ENCODE peak calls at places on chromosome 16, in eight cellular contexts. V, H, Y, M, Q, T, G and D are unnamed samples.

GRCh38 chr16:96935-97381 is 18.9 kb downstream of the MPG start:
- DNase-seq in V (peak), H (peak), Y (peak), M (peak), Q (peak), T (peak), G (peak), D (peak)

GRCh38 chr16:72743011-72743761 is 304.7 kb downstream of the ZFHX3 start:
- DNase-seq in V (no peak), H (no peak), Y (no peak), M (no peak), Q (no peak), T (no peak), G (no peak), D (no peak)

GRCh38 chr16:1823821-1824220 is 2.8 kb downstream of the HAGH start:
- DNase-seq in V (peak), H (peak), Y (peak), M (no peak), Q (peak), T (peak), G (no peak), D (no peak)

GRCh38 chr16:67199011-67199807 is at the start of gene ELMO3:
- DNase-seq in V (no peak), H (peak), Y (peak), M (peak), Q (no peak), T (peak), G (no peak), D (no peak)

GRCh38 chr16:63983401-63983800 is 1138.5 kb downstream of the CDH11 start:
- DNase-seq in V (no peak), H (no peak), Y (no peak), M (no peak), Q (no peak), T (peak), G (no peak), D (no peak)

GRCh38 chr16:84505249-84506156 is 1.0 kb upstream of the MEAK7 start:
- DNase-seq in V (no peak), H (no peak), Y (no peak), M (no peak), Q (no peak), T (no peak), G (no peak), D (no peak)

GRCh38 chr16:8832383-8833100 is 34.9 kb downstream of the PMM2 start:
- DNase-seq in V (no peak), H (no peak), Y (no peak), M (no peak), Q (no peak), T (no peak), G (no peak), D (no peak)

GRCh38 chr16:51508813-51509212 is 357.7 kb upstream of the SALL1 start:
- DNase-seq in V (peak), H (no peak), Y (no peak), M (no peak), Q (no peak), T (no peak), G (no peak), D (no peak)

GRCh38 chr16:48616571-48616970 is 6.6 kb upstream of the N4BP1 start:
- DNase-seq in V (no peak), H (peak), Y (no peak), M (no peak), Q (no peak), T (no peak), G (no peak), D (no peak)

GRCh38 chr16:82425661-82426060 is 201.1 kb upstream of the CDH13 start:
- DNase-seq in V (no peak), H (no peak), Y (no peak), M (no peak), Q (no peak), T (peak), G (no peak), D (no peak)

GRCh38 chr16:17801024-17801423 is 330.3 kb upstream of the XYLT1 start:
- DNase-seq in V (peak), H (no peak), Y (no peak), M (no peak), Q (no peak), T (no peak), G (no peak), D (no peak)

GRCh38 chr16:27870116-27870798 is 193.3 kb downstream of the GSG1L start:
- DNase-seq in V (no peak), H (no peak), Y (no peak), M (no peak), Q (no peak), T (no peak), G (no peak), D (no peak)

GRCh38 chr16:82782715-82783251 is 156.0 kb downstream of the CDH13 start:
- DNase-seq in V (peak), H (no peak), Y (peak), M (peak), Q (no peak), T (no peak), G (no peak), D (no peak)

GRCh38 chr16:50246299-50247122 is 19.8 kb upstream of the ADCY7 start:
- DNase-seq in V (no peak), H (no peak), Y (no peak), M (no peak), Q (no peak), T (no peak), G (peak), D (no peak)

GRCh38 chr16:49586466-49586865 is 212.9 kb downstream of the C16orf78 start:
- DNase-seq in V (no peak), H (no peak), Y (no peak), M (no peak), Q (no peak), T (no peak), G (no peak), D (no peak)

GRCh38 chr16:1457489-1458245 is 13.3 kb upstream of the CCDC154 start:
- DNase-seq in V (no peak), H (no peak), Y (no peak), M (no peak), Q (no peak), T (no peak), G (no peak), D (no peak)

GRCh38 chr16:64627288-64627687 is 494.6 kb downstream of the CDH11 start:
- DNase-seq in V (no peak), H (no peak), Y (peak), M (no peak), Q (no peak), T (no peak), G (no peak), D (no peak)

GRCh38 chr16:2469399-2470233 is 1.5 kb upstream of the NTN3 start:
- DNase-seq in V (no peak), H (no peak), Y (no peak), M (no peak), Q (no peak), T (no peak), G (no peak), D (no peak)

GRCh38 chr16:54283735-54284318 is 2.8 kb downstream of the IRX3 start:
- DNase-seq in V (peak), H (no peak), Y (no peak), M (no peak), Q (no peak), T (peak), G (no peak), D (no peak)

GRCh38 chr16:78768723-78769122 is 669.3 kb downstream of the WWOX start:
- DNase-seq in V (no peak), H (no peak), Y (no peak), M (no peak), Q (no peak), T (no peak), G (no peak), D (no peak)

GRCh38 chr16:87317766-87318121 is 552 bp upstream of the C16orf95 start:
- DNase-seq in V (peak), H (peak), Y (no peak), M (peak), Q (no peak), T (peak), G (no peak), D (no peak)

GRCh38 chr16:27449434-27450188 is 47.6 kb downstream of the IL21R start:
- DNase-seq in V (no peak), H (peak), Y (no peak), M (peak), Q (peak), T (no peak), G (peak), D (no peak)

GRCh38 chr16:7316266-7316888 is 16.3 kb upstream of the RBFOX1 start:
- DNase-seq in V (no peak), H (no peak), Y (no peak), M (no peak), Q (no peak), T (no peak), G (no peak), D (no peak)

GRCh38 chr16:7317982-7318381 is 14.7 kb upstream of the RBFOX1 start:
- DNase-seq in V (no peak), H (no peak), Y (no peak), M (no peak), Q (no peak), T (no peak), G (no peak), D (no peak)

GRCh38 chr16:7318661-7319060 is 14.0 kb upstream of the RBFOX1 start:
- DNase-seq in V (no peak), H (no peak), Y (no peak), M (no peak), Q (no peak), T (no peak), G (no peak), D (no peak)

GRCh38 chr16:7315813-7316212 is 16.8 kb upstream of the RBFOX1 start:
- DNase-seq in V (no peak), H (no peak), Y (no peak), M (no peak), Q (no peak), T (no peak), G (no peak), D (no peak)

GRCh38 chr16:7313170-7313569 is 19.5 kb upstream of the RBFOX1 start:
- DNase-seq in V (no peak), H (no peak), Y (no peak), M (no peak), Q (no peak), T (no peak), G (no peak), D (no peak)
- TF ChIP-seq CTCF in V (peak), H (no peak), Y (peak), M (peak), Q (peak), T (no peak), G (no peak), D (peak)

DNA sequence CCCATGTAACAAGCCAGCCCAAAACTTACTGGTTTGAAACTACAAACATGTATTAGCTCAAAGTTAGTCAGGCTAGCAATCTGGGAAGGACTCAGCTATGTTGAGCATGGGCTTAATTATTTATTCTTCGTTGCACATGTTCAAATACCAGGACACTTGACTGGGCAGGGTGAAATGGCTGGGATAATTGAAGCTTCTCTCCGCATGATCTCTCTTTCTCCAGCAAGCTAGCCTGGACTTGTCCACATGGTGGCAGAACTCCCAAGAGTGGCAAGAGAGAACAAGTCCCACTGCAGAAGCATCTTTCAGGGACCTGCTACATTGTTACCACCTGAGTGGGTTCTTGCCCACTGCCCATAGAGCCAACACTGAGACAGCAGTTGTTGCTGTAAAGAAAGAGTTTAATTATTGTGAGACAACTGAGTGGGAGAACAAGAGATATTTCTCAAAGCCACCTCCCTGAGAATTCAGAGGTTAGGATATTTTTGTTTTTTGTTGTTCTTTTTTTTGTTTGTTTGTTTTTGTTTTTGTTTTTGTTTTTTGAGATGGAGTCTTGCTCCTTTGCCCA is 16.8 kb upstream of the ATF7IP2 start:
- DNase-seq in V (no peak), H (no peak), Y (peak), M (no peak), Q (no peak), T (peak), G (no peak), D (no peak)
- TF ChIP-seq CTCF in V (no peak), H (no peak), Y (peak), M (no peak), Q (peak), T (peak), G (no peak), D (no peak)

DNA sequence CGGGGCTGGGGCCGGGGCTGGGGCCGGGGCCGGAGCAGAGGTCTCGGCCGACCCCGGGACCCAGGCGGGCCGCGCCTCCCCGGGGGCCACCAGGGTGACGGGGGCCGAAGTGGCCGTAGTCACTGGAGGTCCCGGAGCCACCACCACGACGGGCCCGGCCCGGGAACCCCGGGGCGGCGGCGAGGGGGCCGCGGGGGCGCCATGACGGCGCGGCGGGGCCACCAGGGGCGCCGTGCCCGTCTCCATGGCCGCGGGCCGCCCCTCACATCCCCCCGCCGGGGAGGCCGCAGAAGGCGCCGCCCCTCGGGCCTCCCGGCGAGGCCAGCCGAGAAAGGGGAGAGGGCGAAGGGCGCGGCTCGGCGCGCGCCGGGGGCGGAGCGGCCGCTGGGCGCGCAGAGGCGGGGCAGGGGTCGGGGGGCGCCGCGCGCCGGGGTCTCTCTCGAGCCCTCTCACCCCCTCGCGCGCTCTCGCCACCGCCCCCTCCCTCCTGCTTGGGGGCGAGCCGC is 303 bp downstream of the TBC1D10B start:
- DNase-seq in V (no peak), H (no peak), Y (no peak), M (no peak), Q (no peak), T (no peak), G (no peak), D (no peak)
- TF ChIP-seq CTCF in V (no peak), H (no peak), Y (no peak), M (no peak), Q (no peak), T (no peak), G (no peak), D (peak)

GRCh38 chr16:69941251-69942098 is 9.7 kb upstream of the CLEC18A start:
- DNase-seq in V (no peak), H (no peak), Y (no peak), M (no peak), Q (no peak), T (no peak), G (no peak), D (no peak)
- TF ChIP-seq CTCF in V (no peak), H (no peak), Y (no peak), M (no peak), Q (no peak), T (no peak), G (no peak), D (no peak)

DNA sequence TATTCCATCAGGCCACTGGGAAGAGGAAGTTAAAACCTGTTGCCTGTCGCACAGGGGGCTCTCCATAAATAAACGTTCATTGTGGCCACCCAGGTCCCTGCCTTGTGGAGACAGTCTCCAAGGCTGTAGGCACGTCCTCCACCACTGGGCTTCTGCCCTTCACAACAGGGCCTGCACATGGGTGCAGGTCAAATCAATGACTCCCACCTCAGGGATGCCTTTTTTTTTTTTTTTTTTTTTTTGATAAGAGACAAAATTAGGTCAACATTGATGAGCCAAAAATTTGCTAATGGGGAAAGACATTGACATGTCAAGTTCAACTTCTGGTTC is 12.6 kb upstream of the SLC12A3 start:
- DNase-seq in V (no peak), H (no peak), Y (no peak), M (no peak), Q (no peak), T (no peak), G (no peak), D (no peak)
- TF ChIP-seq CTCF in V (no peak), H (no peak), Y (no peak), M (no peak), Q (no peak), T (no peak), G (no peak), D (no peak)